ENCODE peak calls at places on chromosomes 12 and 14, in five cellular contexts. U is astrocyte, Z is PC-3, O is fibroblast of lung, H is MM.1S. S is an unnamed sample.

GRCh38 chr12:45988259-45988658 is 2.1 kb downstream of the SCAF11 start:
- DNase-seq in U (peak; percentile 40), Z (peak; percentile 55), O (peak; percentile 17), H (no peak), S (no peak)

GRCh38 chr12:14418526-14418925 is 53.0 kb downstream of the ATF7IP start:
- DNase-seq in U (peak; percentile 29), Z (peak; percentile 33), O (peak; percentile 63), H (no peak), S (peak; percentile 32)

GRCh38 chr14:79514700-79515099 is 696.6 kb downstream of the DIO2 start:
- DNase-seq in U (peak; percentile 87), Z (peak; percentile 75), O (peak; percentile 5), H (no peak), S (no peak)

GRCh38 chr14:54650331-54651017 is 83.5 kb downstream of the SAMD4A start:
- DNase-seq in U (peak; percentile 93), Z (peak; percentile 82), O (peak; percentile 69), H (no peak), S (peak; percentile 51)

GRCh38 chr14:102462391-102462790 is 47.2 kb downstream of the ANKRD9 start:
- DNase-seq in U (no peak), Z (no peak), O (no peak), H (no peak), S (no peak)

GRCh38 chr12:121295746-121296617 is 527 bp downstream of the CAMKK2 start:
- DNase-seq in U (no peak), Z (peak; percentile 21), O (no peak), H (peak; percentile 6), S (peak; percentile 10)

GRCh38 chr12:13223176-13223806 is 26.8 kb downstream of the EMP1 start:
- DNase-seq in U (peak; percentile 67), Z (peak; percentile 94), O (peak; percentile 85), H (no peak), S (peak; percentile 95)

GRCh38 chr12:14756331-14757143 is 46.7 kb downstream of the WBP11 start:
- DNase-seq in U (no peak), Z (peak; percentile 12), O (no peak), H (peak; percentile 69), S (peak; percentile 35)

GRCh38 chr12:124681779-124682391 is 114.5 kb upstream of the NCOR2 start:
- DNase-seq in U (peak; percentile 82), Z (peak; percentile 75), O (peak; percentile 95), H (no peak), S (peak; percentile 100)

GRCh38 chr12:67981236-67982164 is 7.7 kb upstream of the IFNG-AS1 start:
- DNase-seq in U (peak; percentile 95), Z (peak; percentile 87), O (peak; percentile 74), H (no peak), S (peak; percentile 58)

DNA sequence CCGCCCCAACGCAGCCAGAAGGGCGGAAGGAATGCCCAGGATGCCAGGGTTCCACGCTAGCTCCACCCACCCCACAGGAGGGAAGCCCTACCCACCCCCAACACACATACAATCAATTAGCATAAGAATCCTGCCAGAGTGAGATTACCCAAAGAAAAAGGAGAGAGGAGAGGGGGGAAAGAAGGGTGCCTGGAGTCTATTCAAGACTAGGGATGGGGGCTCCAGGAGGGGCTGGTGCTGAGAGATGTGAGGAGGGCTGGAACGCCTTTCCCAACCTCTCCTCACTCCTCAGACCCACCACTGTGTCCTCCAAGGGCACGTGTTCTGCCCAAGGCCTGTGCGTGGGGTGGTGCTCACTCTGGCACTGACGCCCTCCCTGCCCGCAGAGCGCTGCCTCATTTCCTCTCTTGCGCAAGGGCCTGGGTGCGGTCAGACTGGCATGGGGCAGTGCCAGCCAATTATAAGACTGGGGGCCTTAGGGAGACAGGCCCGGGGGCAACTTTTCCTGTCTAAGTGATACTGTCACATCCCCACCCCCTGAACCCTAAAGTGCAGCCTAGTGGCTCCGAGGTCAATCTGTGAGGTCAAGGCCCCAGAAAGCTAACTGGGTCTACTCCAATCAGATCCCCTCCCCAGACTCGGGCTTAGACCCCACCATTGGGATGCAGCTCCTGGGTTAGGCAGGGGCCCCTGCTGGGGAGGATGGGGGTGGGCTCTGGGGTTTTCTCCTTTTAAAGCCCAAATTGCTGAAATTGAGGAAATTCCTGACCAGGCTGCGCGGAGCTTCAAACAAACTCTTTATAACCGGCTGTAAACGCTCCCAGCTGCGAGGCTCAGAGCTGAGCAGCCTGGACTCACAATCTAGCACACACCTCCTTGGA is 10.2 kb upstream of the ITGB7 start:
- DNase-seq in U (no peak), Z (peak; percentile 73), O (peak; percentile 21), H (no peak), S (no peak)
- H3K4me3 ChIP-seq in U (no peak overlapping the region), Z (peak overlapping the region; percentile 80), O (peak overlapping the region; percentile 97), H (no peak overlapping the region), S (no peak overlapping the region)

GRCh38 chr12:102172436-102172835 is 25.2 kb downstream of the PMCH start:
- DNase-seq in U (peak; percentile 46), Z (peak; percentile 10), O (peak; percentile 86), H (no peak), S (no peak)
- H2AFZ ChIP-seq in U (no peak overlapping the region), Z (no peak overlapping the region), O (no peak overlapping the region), H (no peak overlapping the region), S (no peak overlapping the region)

DNA sequence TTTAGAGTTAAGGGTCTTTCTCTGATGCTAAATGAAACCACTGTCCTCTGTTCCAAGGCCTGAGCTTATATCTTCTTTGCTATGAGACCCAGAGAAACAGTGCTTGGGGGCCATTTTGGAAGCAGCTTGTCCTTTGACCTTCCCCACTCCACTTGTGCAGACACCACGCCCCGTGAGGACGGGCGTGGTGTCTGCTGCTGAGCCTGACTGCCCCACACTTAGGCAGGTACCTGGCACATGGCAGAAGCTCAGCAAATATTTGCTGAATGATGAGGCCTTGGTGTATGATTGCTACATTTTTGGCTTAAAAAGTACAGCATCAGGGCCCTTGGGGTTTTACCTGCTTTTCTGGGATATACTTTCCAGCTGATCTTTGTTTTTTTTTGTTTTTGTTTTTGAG is 69.9 kb downstream of the RASSF3 start:
- DNase-seq in U (no peak), Z (peak; percentile 90), O (no peak), H (no peak), S (no peak)
- H3K4me3 ChIP-seq in U (no peak overlapping the region), Z (peak overlapping the region; percentile 65), O (no peak overlapping the region), H (no peak overlapping the region), S (no peak overlapping the region)

GRCh38 chr14:77002889-77003288 is 25.6 kb downstream of the IRF2BPL start:
- DNase-seq in U (no peak), Z (no peak), O (no peak), H (no peak), S (no peak)

GRCh38 chr14:76997257-76997970 is 31.1 kb downstream of the IRF2BPL start:
- DNase-seq in U (peak; percentile 17), Z (peak; percentile 43), O (no peak), H (no peak), S (peak; percentile 83)

GRCh38 chr14:76998777-76999366 is 29.6 kb downstream of the IRF2BPL start:
- DNase-seq in U (no peak), Z (no peak), O (no peak), H (no peak), S (no peak)

GRCh38 chr14:77002335-77002734 is 26.2 kb downstream of the IRF2BPL start:
- DNase-seq in U (no peak), Z (no peak), O (no peak), H (no peak), S (no peak)

DNA sequence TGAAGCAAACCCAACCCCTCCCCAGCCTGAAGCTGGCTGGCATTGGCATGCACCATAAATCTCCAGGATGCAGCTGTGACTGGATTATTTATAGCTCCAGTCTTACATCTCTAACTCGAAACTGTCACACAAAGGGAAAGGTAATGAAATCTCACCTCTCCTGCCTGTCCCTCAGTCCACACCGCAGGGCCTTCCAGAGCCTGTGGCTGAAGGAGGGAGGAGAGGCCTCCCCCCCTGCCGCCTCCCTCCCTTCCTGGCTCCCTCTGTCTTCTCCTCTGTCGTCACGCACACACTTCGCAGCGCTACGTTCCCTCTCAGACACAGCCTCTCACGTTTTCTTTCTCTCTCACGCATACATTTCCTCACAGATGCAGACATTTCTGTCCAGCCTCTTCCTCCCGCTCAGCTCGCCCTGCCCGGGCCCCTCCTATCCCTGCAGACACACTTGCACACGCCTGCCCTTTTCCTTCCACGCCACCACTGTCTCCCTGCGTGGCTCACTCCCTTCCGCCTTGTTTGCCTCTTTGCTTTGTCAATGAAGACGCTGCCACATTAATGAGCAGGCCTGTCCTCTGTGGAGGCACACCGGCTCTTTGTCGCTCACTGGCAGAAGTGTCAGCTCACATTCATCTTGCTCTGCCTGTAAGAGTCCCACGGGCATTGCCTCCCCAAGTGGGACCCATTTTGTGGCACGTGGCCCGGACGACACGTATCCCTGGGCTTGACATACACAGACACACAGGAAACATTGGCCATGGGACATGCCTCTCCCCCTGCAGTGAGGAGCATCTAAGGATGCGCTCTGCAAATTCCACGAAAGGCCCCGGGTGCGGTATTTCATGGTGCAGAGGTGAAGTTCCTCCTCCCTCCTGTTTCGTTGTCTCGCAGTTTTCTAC is 27.9 kb downstream of the IRF2BPL start:
- DNase-seq in U (peak; percentile 59), Z (no peak), O (peak; percentile 56), H (peak; percentile 77), S (no peak)
- H2AFZ ChIP-seq in U (peak overlapping the region; percentile 93), Z (peak overlapping the region; percentile 48), O (peak overlapping the region; percentile 46), H (peak overlapping the region; percentile 78), S (no peak overlapping the region)

GRCh38 chr12:127592278-127592677 is 674.7 kb upstream of the TMEM132C start:
- DNase-seq in U (no peak), Z (no peak), O (no peak), H (no peak), S (no peak)
- H3K4me3 ChIP-seq in U (no peak overlapping the region), Z (no peak overlapping the region), O (no peak overlapping the region), H (no peak overlapping the region), S (no peak overlapping the region)